ENCODE peak calls at places on chromosome 13, in seven cellular contexts. D is SK-N-SH; O is tibial artery; K is naive thymus-derived CD4-positive, alpha-beta T cell; W is neural progenitor cell; G is neuronal stem cell; Q is GM23338. Z is an unnamed sample.

GRCh38 chr13:98325724-98326123 is 148.7 kb upstream of the RNF113B start:
- DNase-seq in D (no peak), O (no peak), K (no peak), W (no peak), G (no peak), Q (no peak), Z (no peak)

GRCh38 chr13:83048419-83048818 is 833.9 kb downstream of the SLITRK1 start:
- DNase-seq in D (no peak), O (no peak), K (no peak), W (no peak), G (no peak), Q (no peak), Z (no peak)

GRCh38 chr13:33615436-33615835 is 202.5 kb upstream of the RFC3 start:
- DNase-seq in D (peak; percentile 27), O (no peak), K (no peak), W (no peak), G (no peak), Q (no peak), Z (no peak)

GRCh38 chr13:27353166-27353583 is 71.2 kb upstream of the GTF3A start:
- DNase-seq in D (no peak), O (no peak), K (no peak), W (no peak), G (no peak), Q (no peak), Z (peak; percentile 69)

GRCh38 chr13:111929036-111929616 is 137.8 kb upstream of the SOX1 start:
- DNase-seq in D (no peak), O (peak; percentile 41), K (no peak), W (no peak), G (no peak), Q (no peak), Z (no peak)

GRCh38 chr13:98217597-98217996 is 40.5 kb upstream of the RNF113B start:
- DNase-seq in D (no peak), O (no peak), K (no peak), W (no peak), G (no peak), Q (no peak), Z (no peak)

GRCh38 chr13:30422056-30422914 is at the start of gene UBE2L5:
- DNase-seq in D (peak; percentile 86), O (peak; percentile 91), K (peak; percentile 69), W (peak; percentile 92), G (peak; percentile 66), Q (peak; percentile 74), Z (peak; percentile 84)

GRCh38 chr13:92136449-92137180 is 738.2 kb downstream of the GPC5 start:
- DNase-seq in D (no peak), O (no peak), K (no peak), W (no peak), G (no peak), Q (no peak), Z (no peak)

GRCh38 chr13:52449323-52450011 is 967 bp downstream of the VPS36 start:
- DNase-seq in D (no peak), O (no peak), K (no peak), W (no peak), G (no peak), Q (no peak), Z (no peak)

GRCh38 chr13:45658586-45659235 is 43.2 kb upstream of the ERICH6B start:
- DNase-seq in D (no peak), O (no peak), K (no peak), W (no peak), G (no peak), Q (no peak), Z (no peak)

GRCh38 chr13:41193919-41194824 is at the start of gene KBTBD7:
- DNase-seq in D (peak; percentile 90), O (peak; percentile 95), K (peak; percentile 82), W (peak; percentile 95), G (peak; percentile 86), Q (peak; percentile 98), Z (peak; percentile 93)

GRCh38 chr13:98576215-98576945 is 527 bp downstream of the STK24 start:
- DNase-seq in D (peak; percentile 80), O (peak; percentile 80), K (peak; percentile 53), W (peak; percentile 62), G (peak; percentile 29), Q (peak; percentile 57), Z (peak; percentile 68)

GRCh38 chr13:73958657-73959397 is 175.4 kb downstream of the KLF12 start:
- DNase-seq in D (no peak), O (no peak), K (no peak), W (no peak), G (no peak), Q (no peak), Z (no peak)

GRCh38 chr13:101415358-101416174 is 742 bp downstream of the NALCN start:
- DNase-seq in D (no peak), O (no peak), K (no peak), W (peak; percentile 3), G (no peak), Q (peak; percentile 17), Z (no peak)

GRCh38 chr13:101408154-101408553 is 8.2 kb downstream of the NALCN start:
- DNase-seq in D (no peak), O (no peak), K (no peak), W (no peak), G (no peak), Q (no peak), Z (no peak)

GRCh38 chr13:77184455-77184854 is 142.4 kb downstream of the MYCBP2 start:
- DNase-seq in D (no peak), O (no peak), K (no peak), W (no peak), G (no peak), Q (no peak), Z (peak; percentile 75)

GRCh38 chr13:46553886-46554855 is 1.2 kb downstream of the LRCH1 start:
- DNase-seq in D (peak; percentile 77), O (peak; percentile 85), K (peak; percentile 66), W (peak; percentile 78), G (no peak), Q (peak; percentile 78), Z (peak; percentile 86)

GRCh38 chr13:23510979-23511735 is 59.1 kb upstream of the TNFRSF19 start:
- DNase-seq in D (no peak), O (no peak), K (no peak), W (peak; percentile 54), G (no peak), Q (peak; percentile 40), Z (peak; percentile 34)

GRCh38 chr13:60642552-60642951 is 245.5 kb downstream of the TDRD3 start:
- DNase-seq in D (no peak), O (no peak), K (no peak), W (no peak), G (no peak), Q (peak; percentile 43), Z (no peak)

GRCh38 chr13:91185294-91185863 is 162.1 kb upstream of the MIR17HG start:
- DNase-seq in D (peak; percentile 39), O (no peak), K (no peak), W (peak; percentile 29), G (no peak), Q (peak; percentile 28), Z (no peak)

GRCh38 chr13:45811891-45812583 is 39.5 kb downstream of the SIAH3 start:
- DNase-seq in D (no peak), O (no peak), K (no peak), W (no peak), G (no peak), Q (no peak), Z (no peak)

GRCh38 chr13:74026753-74027152 is 107.5 kb downstream of the KLF12 start:
- DNase-seq in D (no peak), O (no peak), K (peak; percentile 68), W (no peak), G (no peak), Q (peak; percentile 85), Z (peak; percentile 63)

GRCh38 chr13:81382236-81382635 is 1041.3 kb upstream of the SPRY2 start:
- DNase-seq in D (no peak), O (no peak), K (no peak), W (peak; percentile 5), G (no peak), Q (peak; percentile 32), Z (no peak)

DNA sequence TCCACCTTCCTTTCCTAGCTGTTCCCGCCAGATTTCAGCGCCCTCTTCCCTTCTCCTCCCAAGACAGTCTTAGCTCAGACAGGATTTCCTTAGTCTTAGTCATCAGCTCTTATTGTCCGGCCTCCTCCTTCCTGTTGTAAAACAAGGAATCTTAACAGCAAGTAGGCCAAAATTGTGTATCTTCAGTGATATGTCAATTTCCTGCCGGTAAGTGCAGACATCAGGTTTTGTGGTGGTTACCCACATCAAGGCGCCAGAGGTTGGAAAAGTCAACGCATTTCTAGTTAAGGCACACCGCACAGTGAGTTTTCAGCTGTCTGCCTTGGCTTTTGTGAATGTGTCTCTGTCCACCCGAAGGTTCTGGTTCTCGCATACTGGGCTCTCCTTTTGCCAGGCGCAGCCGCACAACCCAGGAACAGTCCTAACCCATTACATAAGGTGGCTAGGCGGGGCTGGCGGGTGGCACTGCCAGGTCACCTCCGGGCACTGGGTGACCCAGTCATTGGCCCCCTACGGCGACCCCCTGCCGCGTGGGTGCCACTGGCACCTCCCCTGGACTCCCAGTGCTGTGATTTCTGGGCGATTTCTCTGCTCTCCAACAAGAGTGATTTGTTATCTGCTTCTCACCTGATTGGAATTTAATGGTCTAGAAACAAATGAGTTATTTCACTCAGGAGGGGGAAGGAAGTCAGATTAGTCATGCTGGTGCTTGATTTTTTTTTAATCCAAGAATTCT is 12.9 kb downstream of the COL4A2 start:
- DNase-seq in D (no peak), O (peak; percentile 78), K (no peak), W (no peak), G (no peak), Q (no peak), Z (no peak)
- H3K4me3 ChIP-seq in D (no peak overlapping the region), O (no peak overlapping the region), K (no peak overlapping the region), W (no peak overlapping the region), G (no peak overlapping the region), Q (no peak overlapping the region), Z (no peak overlapping the region)

GRCh38 chr13:99987180-99988047 is 5.8 kb downstream of the ZIC2 start:
- DNase-seq in D (peak; percentile 32), O (no peak), K (no peak), W (peak; percentile 71), G (no peak), Q (peak; percentile 40), Z (no peak)

GRCh38 chr13:99989376-99990044 is 7.9 kb downstream of the ZIC2 start:
- DNase-seq in D (peak; percentile 39), O (no peak), K (no peak), W (peak; percentile 56), G (peak; percentile 26), Q (peak; percentile 61), Z (no peak)

GRCh38 chr13:99986751-99987150 is 5.2 kb downstream of the ZIC2 start:
- DNase-seq in D (no peak), O (no peak), K (no peak), W (peak; percentile 53), G (no peak), Q (peak; percentile 69), Z (no peak)

GRCh38 chr13:99990045-99990977 is 8.7 kb downstream of the ZIC2 start:
- DNase-seq in D (peak; percentile 27), O (no peak), K (no peak), W (peak; percentile 63), G (peak; percentile 30), Q (peak; percentile 63), Z (no peak)

GRCh38 chr13:99988469-99989375 is 7.1 kb downstream of the ZIC2 start:
- DNase-seq in D (peak; percentile 39), O (no peak), K (no peak), W (peak; percentile 70), G (peak; percentile 6), Q (peak; percentile 79), Z (no peak)
- H3K4me3 ChIP-seq in D (no peak overlapping the region), O (no peak overlapping the region), K (no peak overlapping the region), W (peak overlapping the region; percentile 67), G (no peak overlapping the region), Q (peak overlapping the region; percentile 54), Z (no peak overlapping the region)

GRCh38 chr13:29005035-29005434 is 184.9 kb downstream of the MTUS2 start:
- DNase-seq in D (no peak), O (no peak), K (no peak), W (no peak), G (no peak), Q (no peak), Z (no peak)
- H3K4me3 ChIP-seq in D (no peak overlapping the region), O (no peak overlapping the region), K (no peak overlapping the region), W (no peak overlapping the region), G (no peak overlapping the region), Q (no peak overlapping the region), Z (no peak overlapping the region)

GRCh38 chr13:20127263-20127562 is 33.6 kb downstream of the GJA3 start:
- DNase-seq in D (no peak), O (no peak), K (no peak), W (no peak), G (no peak), Q (no peak), Z (no peak)
- H3K4me3 ChIP-seq in D (no peak overlapping the region), O (peak overlapping the region; percentile 54), K (peak overlapping the region; percentile 60), W (peak overlapping the region; percentile 67), G (peak overlapping the region; percentile 48), Q (peak overlapping the region; percentile 82), Z (peak overlapping the region; percentile 69)